ENCODE peak calls at places on chromosomes 6 and 20, in seven cellular contexts. Q is stomach, P is ovary, B is sigmoid colon, W is tibial nerve, L is transverse colon, X is upper lobe of left lung. Y is an unnamed sample. For H3K27me3, the result is how much of the 10 kb centered on the place peaks cover.

GRCh38 chr6:75351570-75351969 is 67.0 kb upstream of the TMEM30A start:
- DNase-seq in P (no peak), L (no peak), B (no peak), Q (no peak), W (no peak), X (no peak), Y (no peak)

GRCh38 chr6:2781685-2782355 is 16.6 kb downstream of the WRNIP1 start:
- DNase-seq in L (no peak), B (no peak), X (no peak), P (no peak), W (no peak), Q (no peak), Y (no peak)

GRCh38 chr20:12098411-12098810 is 180.7 kb downstream of the BTBD3 start:
- DNase-seq in B (no peak), L (peak), X (no peak), P (no peak), W (no peak), Q (no peak), Y (no peak)

GRCh38 chr6:56193846-56194245 is 53.5 kb downstream of the COL21A1 start:
- DNase-seq in L (no peak), W (no peak), P (no peak), Q (no peak), B (no peak), X (no peak), Y (no peak)

GRCh38 chr20:25178563-25179438 is 16.7 kb upstream of the ENTPD6 start:
- DNase-seq in Q (peak), X (peak), L (no peak), P (no peak), B (peak), W (peak), Y (no peak)

GRCh38 chr20:47359533-47360206 is 3.2 kb upstream of the ZMYND8 start:
- DNase-seq in Q (no peak), L (no peak), X (no peak), B (no peak), P (no peak), W (no peak), Y (no peak)

GRCh38 chr20:62066339-62066982 is 780 bp upstream of the TAF4 start:
- DNase-seq in X (peak), P (peak), L (peak), B (no peak), Q (peak), W (peak), Y (no peak)

GRCh38 chr20:63172726-63173125 is 43.2 kb downstream of the YTHDF1 start:
- DNase-seq in P (no peak), Q (no peak), X (no peak), W (no peak), B (no peak), L (no peak), Y (no peak)

GRCh38 chr6:145813285-145814034 is 1.1 kb downstream of the FBXO30 start:
- DNase-seq in Q (no peak), P (no peak), X (no peak), B (no peak), W (no peak), L (no peak), Y (no peak)

GRCh38 chr6:33197431-33198048 is 2.9 kb downstream of the RXRB start:
- DNase-seq in B (no peak), X (peak), L (peak), P (no peak), W (no peak), Q (peak), Y (no peak)

GRCh38 chr6:39313526-39314272 is 520 bp downstream of the KCNK17 start:
- DNase-seq in B (no peak), P (no peak), W (no peak), Q (no peak), X (no peak), L (no peak), Y (no peak)

GRCh38 chr6:14818422-14818884 is 427.4 kb upstream of the JARID2 start:
- DNase-seq in W (no peak), P (no peak), L (peak), B (no peak), Q (peak), X (no peak), Y (no peak)

GRCh38 chr6:5726976-5727718 is 279.6 kb downstream of the NRN1 start:
- DNase-seq in Q (no peak), W (no peak), L (no peak), B (no peak), P (no peak), X (no peak), Y (no peak)

GRCh38 chr6:44023586-44024454 is 103.4 kb downstream of the MRPL14 start:
- DNase-seq in L (no peak), X (no peak), B (peak), W (no peak), P (no peak), Q (no peak), Y (no peak)

GRCh38 chr6:38755874-38756273 is 40.8 kb downstream of the DNAH8 start:
- DNase-seq in W (no peak), B (no peak), X (no peak), P (no peak), L (no peak), Q (no peak), Y (no peak)

GRCh38 chr6:129370268-129370916 is 339.6 kb downstream of the ARHGAP18 start:
- DNase-seq in L (peak), W (peak), Q (peak), B (no peak), P (peak), X (no peak), Y (no peak)

GRCh38 chr6:168182908-168183612 is 104.0 kb upstream of the FRMD1 start:
- DNase-seq in W (no peak), X (no peak), P (no peak), L (no peak), B (peak), Q (no peak), Y (no peak)

GRCh38 chr6:45148711-45149341 is 179.3 kb upstream of the RUNX2 start:
- DNase-seq in W (no peak), B (no peak), L (no peak), X (no peak), P (no peak), Q (no peak), Y (no peak)

GRCh38 chr6:125574604-125575003 is 174.8 kb upstream of the HEY2 start:
- DNase-seq in W (no peak), P (no peak), Q (no peak), B (no peak), L (no peak), X (no peak), Y (no peak)

GRCh38 chr6:130814506-130814905 is 12.7 kb upstream of the SMLR1 start:
- DNase-seq in W (no peak), B (no peak), L (no peak), P (no peak), X (no peak), Q (no peak), Y (no peak)

GRCh38 chr20:8215516-8215915 is 83.5 kb downstream of the PLCB1 start:
- DNase-seq in P (no peak), L (no peak), W (no peak), Q (no peak), B (peak), X (no peak), Y (no peak)

GRCh38 chr6:36739947-36740817 is 42.6 kb downstream of the RAB44 start:
- DNase-seq in B (no peak), X (no peak), P (no peak), L (no peak), W (no peak), Q (no peak), Y (no peak)

GRCh38 chr6:168514216-168514615 is 73.2 kb downstream of the SMOC2 start:
- DNase-seq in P (peak), X (no peak), Q (peak), L (peak), B (peak), W (peak), Y (no peak)

GRCh38 chr6:104705095-104705707 is 154.5 kb downstream of the HACE1 start:
- DNase-seq in Q (no peak), L (peak), X (peak), B (no peak), P (no peak), W (no peak), Y (no peak)

GRCh38 chr6:89368107-89368506 is 15.6 kb upstream of the UBE2J1 start:
- DNase-seq in P (peak), B (peak), X (peak), L (peak), W (peak), Q (peak), Y (no peak)

GRCh38 chr6:22141271-22141745 is 155.5 kb downstream of the PRL start:
- DNase-seq in X (no peak), W (no peak), Q (no peak), P (no peak), B (no peak), L (no peak), Y (no peak)

GRCh38 chr20:21125072-21125848 is 622 bp upstream of the KIZ start:
- DNase-seq in W (no peak), Q (peak), B (peak), P (peak), L (peak), X (peak), Y (no peak)

GRCh38 chr20:45469336-45470261 is at the start of gene WFDC2:
- DNase-seq in Q (peak), X (peak), L (peak), B (peak), P (peak), W (no peak), Y (no peak)

GRCh38 chr20:62511300-62511914 is 35.6 kb upstream of the GATA5 start:
- DNase-seq in Q (no peak), B (no peak), W (no peak), L (no peak), X (no peak), P (no peak), Y (no peak)

GRCh38 chr6:107320126-107320525 is 139.2 kb downstream of the PDSS2 start:
- DNase-seq in P (no peak), W (no peak), B (no peak), Q (no peak), X (no peak), L (no peak), Y (no peak)

GRCh38 chr20:41133709-41134361 is 3.5 kb upstream of the PLCG1 start:
- DNase-seq in L (peak), B (no peak), X (no peak), W (no peak), Q (no peak), P (no peak), Y (no peak)
- TF ChIP-seq EP300 in L (no peak), B (no peak), X (no peak), W (no peak), Q (no peak), P (no peak), Y (no peak)

DNA sequence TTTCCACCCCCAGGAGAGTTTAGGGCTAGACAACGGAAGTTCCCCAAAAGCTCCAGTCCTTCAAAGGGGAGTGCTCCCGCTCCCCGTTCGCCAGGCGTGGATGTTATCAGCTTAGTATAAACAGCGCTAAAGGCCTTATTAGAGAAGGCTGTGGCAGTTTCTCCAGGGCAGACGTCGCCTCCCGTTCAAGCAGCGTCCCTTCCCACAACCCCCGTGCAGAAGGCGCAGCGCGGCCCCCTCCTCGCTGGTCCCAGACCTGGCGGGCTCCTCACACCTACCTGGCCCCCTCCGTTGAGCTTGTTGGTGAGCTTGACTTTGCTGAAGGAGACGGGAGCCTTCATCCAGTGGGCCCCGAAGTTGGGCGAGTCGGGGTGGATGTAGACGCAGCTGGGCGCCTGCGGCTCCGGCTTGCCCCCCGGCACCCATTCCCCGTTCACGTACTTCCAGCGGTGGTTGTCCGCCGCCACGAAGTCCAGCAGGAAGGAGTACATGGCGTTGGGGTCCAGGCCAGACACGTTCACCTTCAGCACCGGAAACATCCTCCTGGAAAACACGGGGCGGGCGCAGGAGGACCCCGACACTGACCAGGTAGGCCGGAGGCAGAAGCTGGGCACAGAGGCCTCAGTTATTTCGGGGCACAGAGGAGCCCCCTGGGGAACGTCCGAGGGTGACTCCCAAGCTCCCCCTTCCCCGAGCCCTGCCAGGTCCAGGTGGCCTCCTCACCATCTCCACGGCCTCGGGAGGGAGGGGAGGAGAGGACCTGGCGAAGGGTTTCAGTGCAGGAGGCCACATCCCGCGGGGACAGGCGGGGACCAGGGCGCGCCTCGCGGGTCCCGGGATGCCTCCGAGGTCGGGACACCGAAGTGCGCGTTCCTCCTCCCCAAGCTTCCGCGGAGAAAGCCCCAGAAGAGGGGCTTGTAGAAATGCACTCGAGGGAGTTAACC is 1.1 kb downstream of the TBXT start:
- DNase-seq in X (no peak), L (no peak), P (no peak), Q (no peak), W (no peak), B (no peak), Y (no peak)
- H3K27me3 ChIP-seq in X (under half), L (half or more), P (under half), Q (under half), W (half or more), B (under half), Y (under half)

GRCh38 chr6:35698858-35699257 is 10.1 kb upstream of the FKBP5 start:
- DNase-seq in W (no peak), B (no peak), P (no peak), X (no peak), Q (no peak), L (no peak), Y (no peak)

GRCh38 chr6:35691027-35691824 is 2.5 kb upstream of the FKBP5 start:
- DNase-seq in L (peak), X (peak), B (peak), W (peak), P (peak), Q (peak), Y (peak)

GRCh38 chr6:35688605-35689322 is at the start of gene FKBP5:
- DNase-seq in W (peak), P (peak), X (peak), B (peak), Q (peak), L (peak), Y (peak)

GRCh38 chr6:35690484-35690883 is 1.8 kb upstream of the FKBP5 start:
- DNase-seq in W (no peak), P (no peak), B (no peak), Q (no peak), L (no peak), X (no peak), Y (no peak)

DNA sequence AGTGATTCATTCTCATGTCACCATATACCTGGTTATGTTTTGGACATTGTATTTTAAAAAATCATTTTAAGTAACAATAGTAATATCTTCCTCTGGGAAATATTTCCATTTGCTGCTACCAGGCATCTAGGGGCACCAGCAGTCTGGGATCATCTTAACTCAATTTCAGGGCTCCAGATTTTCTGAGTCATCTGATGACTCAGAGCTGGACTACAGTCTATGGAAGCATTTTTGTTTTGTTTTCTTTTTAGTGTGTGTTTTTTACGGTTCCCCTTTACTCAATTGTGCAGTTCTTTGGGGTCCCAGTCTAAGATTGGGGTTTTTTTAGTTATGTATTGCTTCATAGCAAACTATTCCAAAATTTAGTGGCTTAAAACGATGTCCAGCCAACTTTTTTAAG is 5.7 kb upstream of the FKBP5 start:
- DNase-seq in X (no peak), P (no peak), L (no peak), Q (no peak), W (no peak), B (no peak), Y (no peak)
- TF ChIP-seq EP300 in X (no peak), P (no peak), L (no peak), Q (no peak), W (no peak), B (no peak), Y (no peak)

DNA sequence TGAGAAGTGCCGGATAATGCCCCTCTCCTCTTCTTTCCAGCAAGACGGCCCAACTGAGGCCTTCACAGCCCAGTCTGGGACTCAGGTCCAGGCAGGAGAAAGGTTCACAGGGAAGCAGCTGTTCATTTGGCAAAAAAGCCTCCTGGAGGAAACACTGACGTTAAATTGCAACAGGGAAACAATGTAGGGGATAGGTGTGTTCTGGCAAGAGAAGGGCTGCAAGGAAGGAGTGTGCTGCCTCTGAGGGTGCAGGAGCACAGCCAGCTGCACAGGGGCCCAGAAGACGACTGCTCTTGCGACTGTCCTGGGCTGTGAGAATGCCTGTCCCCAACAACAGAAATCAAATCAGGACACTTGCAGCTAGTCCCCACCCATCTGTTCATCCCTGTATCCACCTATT is 70.6 kb upstream of the PMEPA1 start:
- DNase-seq in L (no peak), Q (no peak), B (no peak), X (no peak), P (no peak), W (no peak), Y (no peak)
- H3K27me3 ChIP-seq in L (under half), Q (under half), B (under half), X (under half), P (under half), W (under half), Y (under half)

GRCh38 chr6:18454446-18454845 is 67.3 kb downstream of the RNF144B start:
- DNase-seq in Q (no peak), P (no peak), X (no peak), W (no peak), B (no peak), L (no peak), Y (no peak)

GRCh38 chr6:18451756-18452155 is 64.6 kb downstream of the RNF144B start:
- DNase-seq in X (no peak), W (no peak), P (no peak), L (no peak), B (no peak), Q (no peak), Y (no peak)

GRCh38 chr6:18457065-18457817 is 70.1 kb downstream of the RNF144B start:
- DNase-seq in P (no peak), X (no peak), W (no peak), Q (no peak), L (no peak), B (no peak), Y (no peak)
- TF ChIP-seq EP300 in P (no peak), X (no peak), W (no peak), Q (no peak), L (no peak), B (no peak), Y (no peak)

DNA sequence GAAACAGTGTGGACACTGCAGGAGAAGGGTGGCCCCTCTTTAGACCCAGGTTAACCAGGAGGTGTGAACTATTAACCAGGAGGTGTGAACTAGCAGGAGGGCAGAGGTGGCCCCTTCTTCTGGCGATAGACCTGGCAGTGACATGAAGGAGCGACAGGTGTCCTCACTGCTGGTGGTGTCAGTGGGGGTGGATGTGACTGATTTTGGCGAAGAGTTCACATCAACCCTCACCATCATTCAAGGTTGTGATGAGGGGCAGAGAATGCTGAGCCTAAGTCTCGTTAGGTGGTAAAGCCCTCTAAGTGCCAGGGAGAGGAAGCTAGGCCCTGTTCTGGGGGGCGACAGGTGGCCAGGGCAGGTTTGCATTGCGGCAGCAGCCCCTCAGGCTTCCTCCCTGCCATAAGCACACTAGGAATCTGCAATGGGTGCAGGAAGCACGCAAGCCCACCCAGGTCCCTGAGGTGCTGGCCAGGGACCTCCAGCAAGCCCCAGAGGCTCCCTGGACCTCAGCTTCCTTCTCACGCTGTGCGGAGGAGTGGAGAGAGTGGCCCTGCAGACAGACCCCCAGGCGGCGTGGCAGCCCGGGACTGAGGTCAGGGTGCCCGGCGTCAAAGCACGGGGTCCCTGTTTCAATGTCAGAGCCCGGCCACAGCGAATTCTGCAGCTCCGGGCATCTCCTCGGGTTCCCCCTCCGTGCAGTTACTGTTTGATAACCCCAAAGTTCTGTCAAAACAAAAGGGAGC is 13.7 kb downstream of the NPEPL1 start:
- DNase-seq in Q (no peak), X (no peak), P (no peak), B (peak), L (peak), W (no peak), Y (peak)
- H3K27me3 ChIP-seq in Q (under half), X (under half), P (under half), B (under half), L (under half), W (under half), Y (under half)

DNA sequence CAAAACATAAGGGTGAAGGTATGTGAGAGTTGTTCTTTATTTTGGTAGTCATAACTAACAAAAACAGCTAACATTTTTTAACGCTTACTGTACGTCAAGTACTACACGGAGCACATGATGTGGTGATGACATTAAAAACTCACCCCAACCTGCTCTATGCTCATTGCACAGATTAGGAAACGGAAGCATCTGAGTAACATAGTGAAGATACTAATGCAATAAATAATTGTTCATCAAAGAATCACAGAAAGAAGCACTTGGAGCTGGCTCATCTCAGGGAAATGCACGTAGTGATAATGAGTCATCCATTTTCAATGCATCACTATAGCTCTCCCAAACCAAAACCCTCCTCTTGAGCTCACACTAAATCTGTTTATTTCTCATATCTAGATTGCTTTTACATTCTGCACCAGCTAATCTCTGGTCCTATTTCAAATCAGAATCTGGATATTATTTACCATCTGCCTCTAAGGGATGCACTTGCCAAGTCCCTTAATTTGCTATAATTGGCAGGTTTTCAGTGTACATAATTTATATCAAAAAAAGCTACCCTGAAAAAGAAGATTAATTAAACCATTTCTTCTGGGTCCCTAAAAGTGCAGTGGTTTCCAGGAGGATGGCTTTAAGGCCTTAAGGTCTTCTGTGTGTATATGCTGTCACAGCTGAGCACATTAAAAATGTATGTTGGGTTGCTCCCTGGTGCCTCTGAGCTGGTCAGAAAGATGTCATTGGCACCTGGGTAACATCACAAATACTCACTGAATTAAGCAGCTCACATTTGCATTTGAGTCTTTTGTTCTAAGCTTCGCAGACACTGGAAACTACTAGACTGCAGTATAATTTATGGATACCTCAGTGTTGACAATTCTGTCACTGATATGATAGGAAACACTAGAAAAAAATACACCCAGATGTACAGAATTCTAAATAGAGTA is 677.3 kb upstream of the CITED2 start:
- DNase-seq in Q (no peak), B (no peak), P (no peak), L (no peak), X (no peak), W (no peak), Y (no peak)
- TF ChIP-seq EP300 in Q (no peak), B (no peak), P (no peak), L (no peak), X (no peak), W (no peak), Y (no peak)

Y was measured in esophagus muscularis mucosa.